ENCODE peak calls at places on chromosomes 11 and 22, in six cellular contexts. E, L, Q, A, K and O are unnamed samples.

GRCh38 chr11:121082670-121083069 is 18.4 kb upstream of the TECTA start:
- DNase-seq in E (no peak), L (no peak), Q (no peak), A (peak; percentile 14), K (peak; percentile 27), O (no peak)

GRCh38 chr11:14386895-14387480 is 28.0 kb upstream of the RRAS2 start:
- DNase-seq in E (peak; percentile 15), L (no peak), Q (no peak), A (peak; percentile 92), K (peak; percentile 48), O (no peak)

GRCh38 chr11:2137202-2138071 is 1.8 kb downstream of the IGF2 start:
- DNase-seq in E (peak; percentile 68), L (no peak), Q (peak; percentile 81), A (peak; percentile 73), K (no peak), O (peak; percentile 68)

GRCh38 chr11:62108017-62108750 is 15.6 kb upstream of the INCENP start:
- DNase-seq in E (no peak), L (peak; percentile 39), Q (peak; percentile 59), A (peak; percentile 86), K (peak; percentile 34), O (no peak)

GRCh38 chr11:131092469-131092868 is 176.2 kb upstream of the SNX19 start:
- DNase-seq in E (no peak), L (no peak), Q (no peak), A (no peak), K (no peak), O (no peak)

GRCh38 chr11:2691991-2692841 is 7.6 kb downstream of the KCNQ1OT1 start:
- DNase-seq in E (no peak), L (no peak), Q (peak; percentile 35), A (no peak), K (no peak), O (no peak)

GRCh38 chr11:113470233-113470632 is 5.0 kb downstream of the DRD2 start:
- DNase-seq in E (no peak), L (no peak), Q (no peak), A (no peak), K (no peak), O (no peak)

GRCh38 chr11:132177106-132177505 is 806.7 kb downstream of the NTM start:
- DNase-seq in E (no peak), L (no peak), Q (peak; percentile 10), A (peak; percentile 66), K (peak; percentile 33), O (no peak)

GRCh38 chr11:119062779-119063178 is 4.8 kb upstream of the VPS11 start:
- DNase-seq in E (peak; percentile 46), L (no peak), Q (no peak), A (peak; percentile 75), K (no peak), O (no peak)

GRCh38 chr11:44746894-44747293 is 20.1 kb downstream of the TSPAN18 start:
- DNase-seq in E (peak; percentile 25), L (no peak), Q (no peak), A (no peak), K (no peak), O (no peak)

GRCh38 chr22:26785942-26786341 is 128.6 kb downstream of the MIAT start:
- DNase-seq in E (no peak), L (no peak), Q (no peak), A (no peak), K (no peak), O (no peak)

GRCh38 chr22:47782461-47783075 is 1020.1 kb downstream of the TBC1D22A start:
- DNase-seq in E (no peak), L (no peak), Q (no peak), A (no peak), K (no peak), O (no peak)

GRCh38 chr11:12618743-12619540 is 55.3 kb upstream of the TEAD1 start:
- DNase-seq in E (no peak), L (no peak), Q (no peak), A (no peak), K (no peak), O (no peak)

GRCh38 chr11:43866969-43867368 is 13.7 kb upstream of the ALKBH3 start:
- DNase-seq in E (no peak), L (no peak), Q (no peak), A (no peak), K (no peak), O (no peak)

GRCh38 chr11:5553347-5553746 is 5.0 kb upstream of the OR52H1 start:
- DNase-seq in E (no peak), L (no peak), Q (no peak), A (no peak), K (no peak), O (no peak)

GRCh38 chr11:27282806-27283205 is 80.2 kb downstream of the CCDC34 start:
- DNase-seq in E (no peak), L (no peak), Q (no peak), A (peak; percentile 45), K (no peak), O (no peak)

GRCh38 chr11:111526501-111526900 is 11.9 kb downstream of the HOATZ start:
- DNase-seq in E (no peak), L (no peak), Q (peak; percentile 64), A (peak; percentile 86), K (no peak), O (no peak)

DNA sequence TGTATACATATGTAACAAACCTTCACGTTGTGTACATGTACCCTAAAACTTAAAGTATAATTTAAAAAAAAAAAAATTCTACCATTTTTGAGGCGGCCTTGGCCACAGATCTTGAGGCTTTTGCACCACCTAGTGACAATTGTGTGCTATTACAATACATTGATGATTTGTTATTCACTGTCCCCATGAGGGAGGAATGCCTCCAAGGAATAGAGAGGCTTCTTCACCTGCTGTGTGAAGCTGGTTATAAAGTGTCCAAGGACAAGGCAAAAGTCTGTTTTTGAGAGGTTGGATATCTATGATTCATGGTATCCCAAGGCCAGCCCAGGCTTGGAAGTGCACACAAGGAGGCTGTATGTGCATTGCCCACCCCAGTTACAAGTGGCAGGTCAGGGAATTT is 30.7 kb downstream of the SLC22A25 start:
- DNase-seq in E (no peak), L (no peak), Q (peak; percentile 26), A (peak; percentile 55), K (peak; percentile 30), O (no peak)
- TF ChIP-seq CTCF in E (peak; percentile 13), L (peak; percentile 47), Q (peak; percentile 62), A (peak; percentile 48), K (peak; percentile 86), O (peak; percentile 87)

DNA sequence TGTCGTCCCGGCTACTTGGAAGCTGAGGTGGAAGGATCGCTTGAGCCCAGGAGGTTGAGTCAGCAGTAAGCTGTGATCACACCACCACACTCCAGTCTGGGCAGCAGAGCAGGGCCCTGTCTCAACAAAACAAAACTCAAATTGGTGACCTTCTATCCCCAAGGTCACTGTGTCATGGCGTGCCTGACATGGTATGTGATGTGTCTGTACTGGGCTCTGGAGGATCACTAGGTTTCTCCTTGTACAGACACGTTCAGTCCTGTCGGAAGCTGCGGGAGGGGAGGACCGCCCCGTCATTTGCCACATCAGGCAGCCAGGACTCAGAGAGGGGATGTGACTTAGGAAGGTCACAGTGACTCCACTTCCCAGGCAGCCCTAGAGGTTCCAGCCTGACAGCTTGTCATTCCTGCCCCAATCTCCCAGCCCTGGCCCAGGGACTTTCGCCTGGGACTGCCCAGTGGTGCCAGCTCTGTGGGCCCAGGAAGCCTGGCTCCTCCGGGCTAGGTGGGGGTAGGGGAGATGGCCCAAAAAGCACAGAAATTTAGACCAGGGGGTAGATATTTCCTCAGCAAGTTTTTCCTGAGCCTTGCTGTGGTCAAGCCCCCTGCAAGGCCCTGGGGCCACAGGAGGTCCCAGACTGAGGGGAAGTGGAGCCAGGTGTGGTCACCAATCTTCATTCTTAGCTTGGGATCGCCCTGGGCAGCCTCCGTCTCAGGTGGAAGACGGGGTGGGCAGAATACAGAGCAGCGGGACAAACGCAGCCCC is 53.2 kb downstream of the TRIOBP start:
- DNase-seq in E (no peak), L (no peak), Q (peak; percentile 58), A (peak; percentile 82), K (no peak), O (no peak)
- TF ChIP-seq CTCF in E (no peak), L (no peak), Q (no peak), A (no peak), K (no peak), O (no peak)

GRCh38 chr11:82174610-82175009 is 559.1 kb downstream of the FAM181B start:
- DNase-seq in E (no peak), L (no peak), Q (no peak), A (no peak), K (no peak), O (no peak)
- TF ChIP-seq CTCF in E (no peak), L (no peak), Q (no peak), A (peak; percentile 31), K (peak; percentile 66), O (peak; percentile 69)

GRCh38 chr22:50417544-50417943 is 57.3 kb downstream of the SBF1 start:
- DNase-seq in E (no peak), L (no peak), Q (no peak), A (no peak), K (no peak), O (no peak)

GRCh38 chr22:50416996-50417395 is 57.8 kb downstream of the SBF1 start:
- DNase-seq in E (no peak), L (no peak), Q (no peak), A (no peak), K (no peak), O (no peak)

GRCh38 chr22:50419116-50419515 is 55.7 kb downstream of the SBF1 start:
- DNase-seq in E (no peak), L (no peak), Q (no peak), A (no peak), K (no peak), O (no peak)

GRCh38 chr22:50420015-50420414 is 54.8 kb downstream of the SBF1 start:
- DNase-seq in E (no peak), L (no peak), Q (no peak), A (no peak), K (no peak), O (no peak)

GRCh38 chr22:50418624-50419023 is 56.2 kb downstream of the SBF1 start:
- DNase-seq in E (no peak), L (no peak), Q (no peak), A (no peak), K (no peak), O (no peak)
- TF ChIP-seq CTCF in E (no peak), L (no peak), Q (no peak), A (no peak), K (no peak), O (no peak)

GRCh38 chr11:28674432-28675076 is 566.4 kb downstream of the METTL15 start:
- DNase-seq in E (no peak), L (no peak), Q (no peak), A (peak; percentile 53), K (peak; percentile 37), O (no peak)

GRCh38 chr11:28673687-28674431 is 565.7 kb downstream of the METTL15 start:
- DNase-seq in E (no peak), L (no peak), Q (peak; percentile 64), A (peak; percentile 45), K (no peak), O (no peak)

GRCh38 chr11:28671326-28671725 is 563.1 kb downstream of the METTL15 start:
- DNase-seq in E (no peak), L (no peak), Q (no peak), A (no peak), K (no peak), O (no peak)

GRCh38 chr11:28677719-28678118 is 569.5 kb downstream of the METTL15 start:
- DNase-seq in E (no peak), L (no peak), Q (no peak), A (no peak), K (no peak), O (no peak)

GRCh38 chr11:28675183-28675582 is 567.0 kb downstream of the METTL15 start:
- DNase-seq in E (no peak), L (no peak), Q (no peak), A (no peak), K (no peak), O (no peak)
- TF ChIP-seq CTCF in E (no peak), L (no peak), Q (no peak), A (no peak), K (no peak), O (no peak)